ENCODE peak calls at places on chromosomes 11 and 22, in ten cellular contexts. Z is tibial nerve, M is suprapubic skin, E is aorta, R is prostate gland, X is psoas muscle, A is Peyer's patch, I is heart left ventricle, D is cardiac muscle cell, T is body of pancreas. G is an unnamed sample. For H3K4me1 and H3K9me3, the result is how much of the 10 kb centered on the place peaks cover.

GRCh38 chr22:28674121-28674563 is 5.5 kb downstream of the TTC28 start:
- DNase-seq in Z (no peak), R (no peak), T (no peak), D (no peak), M (no peak), I (no peak), E (no peak), X (no peak), A (no peak), G (no peak)

GRCh38 chr11:74138572-74138971 is 32.2 kb downstream of the C2CD3 start:
- DNase-seq in M (no peak), R (peak), D (peak), Z (peak), E (no peak), T (peak), A (no peak), X (no peak), I (no peak), G (no peak)

GRCh38 chr11:35418847-35419712 is at the start of gene SLC1A2:
- DNase-seq in T (no peak), I (peak), D (peak), A (no peak), Z (no peak), M (no peak), R (no peak), E (peak), X (peak), G (no peak)

GRCh38 chr11:70786021-70786665 is 387.8 kb downstream of the CTTN start:
- DNase-seq in X (no peak), A (peak), D (no peak), T (no peak), Z (no peak), M (no peak), R (no peak), I (no peak), E (no peak), G (no peak)

GRCh38 chr11:20647976-20648565 is 21.3 kb upstream of the NELL1 start:
- DNase-seq in Z (peak), M (no peak), E (no peak), I (no peak), X (no peak), D (peak), T (peak), A (no peak), R (peak), G (peak)

GRCh38 chr22:30327864-30328345 is 1.2 kb upstream of the TBC1D10A start:
- DNase-seq in Z (no peak), D (no peak), R (peak), A (no peak), M (no peak), E (no peak), T (peak), X (no peak), I (no peak), G (no peak)

GRCh38 chr11:11987503-11988022 is 20.9 kb downstream of the DKK3 start:
- DNase-seq in D (no peak), X (no peak), E (no peak), I (no peak), Z (no peak), A (no peak), R (no peak), T (no peak), M (no peak), G (no peak)

GRCh38 chr11:61082161-61082870 is 20.0 kb upstream of the CD5 start:
- DNase-seq in A (no peak), M (no peak), I (no peak), R (no peak), T (no peak), E (no peak), X (no peak), Z (no peak), D (no peak), G (peak)

GRCh38 chr11:3823303-3823702 is 14.9 kb downstream of the PGAP2 start:
- DNase-seq in D (no peak), A (no peak), M (no peak), E (no peak), T (no peak), X (no peak), I (peak), Z (no peak), R (no peak), G (no peak)

GRCh38 chr11:111438846-111439520 is 59.9 kb upstream of the POU2AF1 start:
- DNase-seq in Z (no peak), I (no peak), M (no peak), E (no peak), A (peak), T (no peak), X (no peak), D (no peak), R (no peak), G (no peak)

GRCh38 chr11:11604340-11604992 is 17.3 kb downstream of the GALNT18 start:
- DNase-seq in X (no peak), T (no peak), Z (no peak), M (no peak), E (peak), R (no peak), A (no peak), D (no peak), I (no peak), G (no peak)

GRCh38 chr11:117703209-117703608 is 93.8 kb downstream of the DSCAML1 start:
- DNase-seq in A (no peak), R (no peak), D (no peak), Z (no peak), M (no peak), E (no peak), T (no peak), I (no peak), X (no peak), G (no peak)

GRCh38 chr22:21068681-21069276 is 23.0 kb downstream of the LRRC74B start:
- DNase-seq in D (no peak), E (no peak), I (no peak), M (no peak), Z (no peak), A (no peak), T (no peak), X (no peak), R (no peak), G (no peak)

GRCh38 chr11:75498556-75499255 is 27.0 kb downstream of the GDPD5 start:
- DNase-seq in E (no peak), T (no peak), A (no peak), M (no peak), I (no peak), R (no peak), D (no peak), Z (no peak), X (peak), G (no peak)

GRCh38 chr11:87176044-87176443 is 138.3 kb downstream of the TMEM135 start:
- DNase-seq in D (no peak), E (no peak), A (no peak), I (no peak), M (no peak), Z (no peak), R (no peak), X (no peak), T (no peak), G (no peak)

GRCh38 chr11:134032031-134032430 is 36.8 kb upstream of the JAM3 start:
- DNase-seq in I (no peak), R (no peak), T (no peak), D (no peak), E (no peak), A (no peak), Z (no peak), X (no peak), M (no peak), G (no peak)

GRCh38 chr22:49703990-49704344 is 123.7 kb downstream of the BRD1 start:
- DNase-seq in E (no peak), Z (no peak), T (no peak), X (no peak), D (no peak), M (peak), R (no peak), I (no peak), A (no peak), G (no peak)

GRCh38 chr22:41589260-41589600 is 410 bp downstream of the PMM1 start:
- DNase-seq in M (no peak), X (no peak), D (peak), I (no peak), A (peak), Z (no peak), R (no peak), T (peak), E (peak), G (no peak)

GRCh38 chr11:71336176-71336995 is 84.0 kb upstream of the SHANK2 start:
- DNase-seq in I (no peak), M (peak), R (no peak), D (no peak), T (no peak), X (peak), E (no peak), A (no peak), Z (no peak), G (peak)

GRCh38 chr22:42924436-42924835 is 67.4 kb upstream of the ARFGAP3 start:
- DNase-seq in D (no peak), T (no peak), A (no peak), M (no peak), Z (no peak), R (no peak), E (peak), I (no peak), X (no peak), G (no peak)

GRCh38 chr11:107157146-107157808 is 139.0 kb upstream of the GUCY1A2 start:
- DNase-seq in X (no peak), D (no peak), T (no peak), R (no peak), I (no peak), E (no peak), M (no peak), Z (no peak), A (no peak), G (no peak)

GRCh38 chr11:58650496-58650895 is 28.0 kb downstream of the CNTF start:
- DNase-seq in X (no peak), E (no peak), M (no peak), Z (no peak), R (no peak), T (no peak), I (no peak), D (no peak), A (no peak), G (no peak)

GRCh38 chr11:15629690-15630321 is 515.1 kb downstream of the INSC start:
- DNase-seq in E (peak), A (no peak), R (no peak), T (peak), Z (peak), X (no peak), D (peak), M (no peak), I (peak), G (peak)

GRCh38 chr11:926341-926916 is 759 bp downstream of the AP2A2 start:
- DNase-seq in M (no peak), A (peak), R (peak), E (peak), D (peak), Z (peak), T (peak), I (peak), X (peak), G (peak)

GRCh38 chr22:21000215-21000986 is 1.5 kb downstream of the THAP7 start:
- DNase-seq in T (no peak), M (no peak), I (no peak), R (no peak), X (no peak), A (no peak), E (no peak), D (no peak), Z (no peak), G (no peak)

GRCh38 chr22:22745225-22746060 is 101.0 kb downstream of the GGTLC2 start:
- DNase-seq in T (peak), A (peak), E (no peak), R (peak), Z (no peak), M (no peak), I (no peak), X (no peak), D (no peak), G (no peak)

GRCh38 chr11:44857490-44857889 is 93.2 kb downstream of the TP53I11 start:
- DNase-seq in A (no peak), Z (no peak), I (peak), R (no peak), T (no peak), X (no peak), E (no peak), D (peak), M (no peak), G (no peak)

DNA sequence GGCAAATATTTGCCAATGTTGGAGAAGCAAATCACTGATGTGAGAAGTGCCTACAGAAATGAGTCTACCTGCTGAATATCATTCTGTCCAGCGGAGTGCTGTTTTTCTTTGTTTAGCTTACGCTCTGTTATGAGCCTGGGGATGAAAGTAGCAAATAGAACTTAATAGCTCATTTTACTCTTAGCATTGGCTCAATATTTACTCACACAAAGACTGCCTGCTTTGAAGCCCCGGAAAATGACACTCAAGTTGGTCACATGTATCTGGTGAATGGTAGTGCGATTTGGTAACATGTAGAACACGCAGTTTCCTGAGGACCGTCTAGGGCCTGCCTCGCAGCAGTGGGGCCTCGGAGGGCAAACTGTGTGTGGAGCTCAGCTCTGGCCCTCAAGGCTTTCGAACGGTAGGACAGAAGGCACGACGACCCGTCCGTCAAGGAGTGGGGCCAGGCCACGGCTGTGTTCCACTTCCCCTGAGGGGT is 38.9 kb downstream of the TBC1D22A start:
- DNase-seq in T (no peak), E (no peak), A (peak), D (no peak), X (no peak), R (no peak), M (no peak), Z (no peak), I (no peak), G (peak)
- H3K4me1 ChIP-seq in T (under half), E (under half), A (under half), D (under half), X (under half), R (under half), M (under half), Z (under half), I (under half), G (under half)

GRCh38 chr11:2655320-2655719 is 44.5 kb downstream of the KCNQ1OT1 start:
- DNase-seq in A (no peak), D (no peak), Z (no peak), E (no peak), T (no peak), M (no peak), I (no peak), R (no peak), X (no peak), G (no peak)

GRCh38 chr11:2652857-2653643 is 46.7 kb downstream of the KCNQ1OT1 start:
- DNase-seq in R (no peak), D (no peak), Z (no peak), T (no peak), E (no peak), X (peak), A (no peak), I (no peak), M (no peak), G (no peak)

GRCh38 chr11:2655834-2656622 is 43.8 kb downstream of the KCNQ1OT1 start:
- DNase-seq in Z (no peak), D (no peak), X (no peak), R (no peak), M (no peak), I (no peak), A (no peak), E (no peak), T (peak), G (no peak)

GRCh38 chr11:2652362-2652761 is 47.4 kb downstream of the KCNQ1OT1 start:
- DNase-seq in X (no peak), R (no peak), E (no peak), I (no peak), Z (no peak), A (no peak), T (no peak), D (no peak), M (no peak), G (no peak)

DNA sequence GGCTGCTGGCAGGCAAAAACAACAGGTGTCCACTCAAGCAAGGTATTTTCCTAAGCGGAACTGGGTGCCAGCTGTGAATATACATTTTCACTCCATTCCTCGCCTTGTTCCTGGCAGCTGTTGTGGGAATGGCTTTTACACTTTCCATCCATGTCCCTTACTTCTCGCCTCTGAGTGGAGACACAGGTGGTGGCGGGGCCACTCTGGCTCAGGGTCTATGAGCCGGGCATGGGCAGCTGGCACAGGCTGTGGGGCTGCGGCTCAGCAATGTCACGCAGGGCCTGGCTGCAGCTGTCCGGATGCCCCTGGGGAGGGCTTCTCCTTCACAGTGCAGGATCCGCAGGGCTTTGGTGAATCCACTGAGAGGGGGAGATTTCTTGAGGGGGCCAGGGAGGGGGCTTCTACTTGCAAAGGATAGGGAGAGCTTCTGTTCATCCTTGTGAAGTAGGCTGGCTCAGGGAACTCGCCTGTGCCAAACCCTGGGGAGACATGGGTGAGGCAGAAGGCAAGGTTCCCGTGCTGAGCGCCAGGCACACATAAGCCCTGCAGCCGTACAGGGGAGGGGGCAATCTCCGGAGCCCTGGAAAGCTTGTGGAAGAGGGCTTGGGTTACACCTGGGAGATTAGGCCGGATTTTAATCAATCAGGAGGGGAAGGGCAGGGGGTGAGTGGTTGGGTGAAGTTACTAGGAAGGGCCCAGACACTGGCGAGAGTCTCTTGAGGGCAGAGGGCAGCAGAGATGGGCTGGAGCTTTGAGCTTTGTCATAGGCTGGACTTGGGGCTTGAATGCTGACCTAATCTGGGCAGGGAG is 45.7 kb downstream of the KCNQ1OT1 start:
- DNase-seq in M (no peak), X (peak), T (no peak), R (no peak), E (no peak), A (no peak), I (no peak), D (no peak), Z (no peak), G (no peak)
- H3K9me3 ChIP-seq in M (under half), X (under half), T (under half), R (under half), E (under half), A (under half), I (under half), D (under half), Z (under half), G (under half)

GRCh38 chr11:31810779-31811647 is at the start of gene PAX6:
- DNase-seq in Z (no peak), R (no peak), M (no peak), A (peak), E (peak), I (no peak), T (peak), X (peak), D (peak), G (no peak)
- H3K4me1 ChIP-seq in Z (half or more), R (under half), M (half or more), A (under half), E (under half), I (under half), T (half or more), X (under half), D (under half), G (under half)

GRCh38 chr22:36763576-36763975 is 12.3 kb downstream of the IFT27 start:
- DNase-seq in R (no peak), I (no peak), D (no peak), M (peak), T (peak), E (no peak), Z (no peak), X (no peak), A (peak), G (no peak)
- H3K9me3 ChIP-seq in R (under half), I (under half), D (under half), M (under half), T (under half), E (under half), Z (under half), X (under half), A (under half), G (under half)